ENCODE peak calls at places on chromosomes 3 and 15, in seven cellular contexts. J is pons; Q is activated CD8-positive, alpha-beta T cell treated with anti-CD3 and anti-CD28 coated beads for 36 hours; T is heart right ventricle; I is iris pigment epithelial cell; M is stimulated activated CD8-positive, alpha-beta memory T cell treated with anti-CD3 and anti-CD28 coated beads, Interleukin-15, amount 100 ng/mL, for 4 hours; S is foreskin fibroblast. P is an unnamed sample.

GRCh38 chr3:195467641-195468390 is 25.0 kb upstream of the ACAP2 start:
- DNase-seq in J (no peak), Q (no peak), T (no peak), I (peak; percentile 88), M (no peak), S (peak; percentile 30), P (no peak)

GRCh38 chr3:13092621-13093339 is 19.6 kb upstream of the IQSEC1 start:
- DNase-seq in J (no peak), Q (no peak), T (peak; percentile 78), I (no peak), M (no peak), S (no peak), P (no peak)

GRCh38 chr15:67941643-67942315 is 101.9 kb upstream of the RNU6-1 start:
- DNase-seq in J (no peak), Q (no peak), T (no peak), I (peak; percentile 37), M (no peak), S (no peak), P (no peak)

GRCh38 chr15:67241132-67241855 is 13.2 kb downstream of the AAGAB start:
- DNase-seq in J (no peak), Q (peak; percentile 50), T (no peak), I (no peak), M (no peak), S (no peak), P (no peak)

GRCh38 chr15:31465083-31465955 is 138.7 kb downstream of the KLF13 start:
- DNase-seq in J (no peak), Q (no peak), T (no peak), I (no peak), M (no peak), S (no peak), P (no peak)

GRCh38 chr3:17307482-17307881 is 422.7 kb downstream of the PLCL2 start:
- DNase-seq in J (no peak), Q (no peak), T (no peak), I (no peak), M (no peak), S (no peak), P (no peak)

GRCh38 chr15:24772709-24773373 is 97.3 kb downstream of the NPAP1 start:
- DNase-seq in J (peak; percentile 57), Q (peak; percentile 78), T (peak; percentile 70), I (peak; percentile 87), M (peak; percentile 31), S (peak; percentile 89), P (no peak)

GRCh38 chr3:69628956-69629355 is 110.3 kb upstream of the MITF start:
- DNase-seq in J (no peak), Q (no peak), T (no peak), I (no peak), M (no peak), S (no peak), P (no peak)

GRCh38 chr3:179149239-179149887 is 1.2 kb downstream of the PIK3CA start:
- DNase-seq in J (peak; percentile 57), Q (peak; percentile 70), T (no peak), I (peak; percentile 54), M (no peak), S (peak; percentile 58), P (no peak)

GRCh38 chr15:98799461-98799971 is 151.2 kb downstream of the IGF1R start:
- DNase-seq in J (no peak), Q (no peak), T (no peak), I (peak; percentile 81), M (no peak), S (peak; percentile 44), P (no peak)

GRCh38 chr3:178112134-178112533 is 424.1 kb upstream of the KCNMB2 start:
- DNase-seq in J (no peak), Q (peak; percentile 49), T (no peak), I (no peak), M (no peak), S (no peak), P (no peak)

GRCh38 chr3:146092230-146092629 is 68.8 kb downstream of the PLOD2 start:
- DNase-seq in J (peak; percentile 16), Q (no peak), T (no peak), I (peak; percentile 64), M (no peak), S (no peak), P (no peak)

GRCh38 chr3:37671000-37671483 is 190.6 kb upstream of the CTDSPL start:
- DNase-seq in J (no peak), Q (no peak), T (no peak), I (no peak), M (no peak), S (peak; percentile 45), P (no peak)

GRCh38 chr3:141426404-141427034 is 58.2 kb downstream of the ZBTB38 start:
- DNase-seq in J (peak; percentile 86), Q (no peak), T (peak; percentile 75), I (peak; percentile 86), M (no peak), S (peak; percentile 83), P (no peak)

GRCh38 chr3:190318666-190319065 is 3.6 kb downstream of the CLDN1 start:
- DNase-seq in J (no peak), Q (no peak), T (no peak), I (no peak), M (no peak), S (no peak), P (no peak)

GRCh38 chr15:26438316-26438715 is 334.6 kb downstream of the GABRB3 start:
- DNase-seq in J (no peak), Q (no peak), T (no peak), I (no peak), M (no peak), S (no peak), P (no peak)

GRCh38 chr15:57503911-57504598 is 87.6 kb upstream of the MYZAP start:
- DNase-seq in J (no peak), Q (no peak), T (no peak), I (peak; percentile 24), M (no peak), S (peak; percentile 69), P (no peak)

GRCh38 chr3:30751610-30752299 is 142.7 kb downstream of the GADL1 start:
- DNase-seq in J (peak; percentile 30), Q (peak; percentile 83), T (peak; percentile 38), I (peak; percentile 71), M (peak; percentile 31), S (peak; percentile 73), P (peak; percentile 43)

GRCh38 chr3:183308746-183309145 is 55.7 kb downstream of the B3GNT5 start:
- DNase-seq in J (peak; percentile 70), Q (no peak), T (no peak), I (no peak), M (no peak), S (no peak), P (no peak)

GRCh38 chr15:48017747-48018146 is 103.0 kb upstream of the SLC24A5 start:
- DNase-seq in J (no peak), Q (no peak), T (no peak), I (no peak), M (no peak), S (no peak), P (no peak)

GRCh38 chr3:51002495-51002894 is 327.8 kb downstream of the DOCK3 start:
- DNase-seq in J (no peak), Q (no peak), T (no peak), I (no peak), M (no peak), S (no peak), P (no peak)

GRCh38 chr15:29322407-29322806 is 52.8 kb upstream of the NSMCE3 start:
- DNase-seq in J (no peak), Q (no peak), T (no peak), I (peak; percentile 8), M (no peak), S (no peak), P (no peak)

GRCh38 chr15:77629070-77630030 is 3.4 kb downstream of the LINGO1 start:
- DNase-seq in J (peak; percentile 61), Q (no peak), T (no peak), I (no peak), M (no peak), S (no peak), P (no peak)

GRCh38 chr15:47812436-47813109 is 95.3 kb downstream of the SEMA6D start:
- DNase-seq in J (no peak), Q (no peak), T (no peak), I (peak; percentile 87), M (no peak), S (peak; percentile 5), P (no peak)

GRCh38 chr3:152235709-152236298 is 32.9 kb upstream of the MBNL1 start:
- DNase-seq in J (no peak), Q (no peak), T (no peak), I (peak; percentile 70), M (no peak), S (peak; percentile 76), P (no peak)

GRCh38 chr15:62848631-62849050 is 193.9 kb upstream of the TPM1 start:
- DNase-seq in J (no peak), Q (no peak), T (no peak), I (no peak), M (no peak), S (peak; percentile 60), P (no peak)

P was measured in Jurkat, Clone E6-1.